ENCODE peak calls at places on chromosomes 1 and 21, in eight cellular contexts. K is upper lobe of right lung; A is prostate gland; J is MM.1S; C is tibial artery; B is NT2/D1; X is CD8-positive, alpha-beta memory T cell; Q is PC-3. W is an unnamed sample.

GRCh38 chr21:41843584-41843983 is 35.6 kb downstream of the PRDM15 start:
- DNase-seq in K (peak; percentile 28), J (no peak), X (no peak), B (no peak), C (no peak), A (no peak), Q (no peak), W (no peak)

GRCh38 chr1:191579019-191579418 is 579.2 kb upstream of the RGS18 start:
- DNase-seq in C (no peak), X (no peak), A (no peak), B (no peak), Q (no peak), K (no peak), J (no peak), W (no peak)

GRCh38 chr1:96651517-96651916 is 70.1 kb upstream of the PTBP2 start:
- DNase-seq in C (no peak), K (no peak), J (no peak), Q (no peak), B (peak; percentile 18), A (no peak), X (no peak), W (no peak)

GRCh38 chr1:169999357-169999756 is 75.1 kb downstream of the KIFAP3 start:
- DNase-seq in B (no peak), C (peak; percentile 23), Q (peak; percentile 84), J (no peak), A (no peak), X (no peak), K (no peak), W (no peak)

GRCh38 chr1:24199291-24199900 is 12.3 kb upstream of the IFNLR1 start:
- DNase-seq in C (peak; percentile 47), X (peak; percentile 76), J (peak; percentile 73), Q (peak; percentile 76), K (no peak), A (peak; percentile 51), B (peak; percentile 80), W (peak; percentile 68)

GRCh38 chr1:54542120-54542961 is 5.7 kb upstream of the ACOT11 start:
- DNase-seq in B (peak; percentile 88), Q (no peak), X (peak; percentile 43), J (peak; percentile 71), A (peak; percentile 83), K (peak; percentile 82), C (no peak), W (peak; percentile 76)

GRCh38 chr1:91015794-91016550 is 5.9 kb downstream of the ZNF644 start:
- DNase-seq in K (no peak), J (no peak), Q (peak; percentile 97), A (no peak), C (no peak), B (no peak), X (no peak), W (no peak)

GRCh38 chr1:2257245-2257627 is 29.1 kb downstream of the SKI start:
- DNase-seq in A (no peak), B (no peak), Q (no peak), K (no peak), X (no peak), C (no peak), J (no peak), W (no peak)

GRCh38 chr1:81681570-81681969 is 119.2 kb upstream of the ADGRL2 start:
- DNase-seq in B (no peak), Q (peak; percentile 87), J (peak; percentile 50), K (no peak), X (no peak), A (peak; percentile 10), C (no peak), W (peak; percentile 50)

GRCh38 chr1:65703853-65704252 is 88.8 kb upstream of the PDE4B start:
- DNase-seq in C (no peak), A (no peak), K (no peak), X (no peak), Q (no peak), J (no peak), B (no peak), W (no peak)

GRCh38 chr1:115077286-115077983 is 11.9 kb downstream of the TSPAN2 start:
- DNase-seq in J (no peak), X (no peak), C (no peak), B (no peak), A (no peak), K (no peak), Q (no peak), W (no peak)

GRCh38 chr21:44413566-44414290 is 41.6 kb upstream of the LRRC3 start:
- DNase-seq in J (no peak), K (peak; percentile 38), A (no peak), B (no peak), X (no peak), C (peak; percentile 18), Q (no peak), W (no peak)

GRCh38 chr1:55071477-55071876 is 32.1 kb downstream of the PCSK9 start:
- DNase-seq in J (no peak), B (peak; percentile 83), C (no peak), Q (peak; percentile 74), A (no peak), K (no peak), X (no peak), W (peak; percentile 33)

GRCh38 chr1:43548285-43549271 is 17.9 kb downstream of the PTPRF start:
- DNase-seq in X (no peak), J (no peak), C (no peak), Q (no peak), K (no peak), A (peak; percentile 44), B (no peak), W (peak; percentile 86)

GRCh38 chr1:57926025-57926552 is 502.2 kb upstream of the DAB1 start:
- DNase-seq in C (no peak), K (no peak), A (no peak), X (no peak), B (no peak), J (no peak), Q (no peak), W (no peak)

GRCh38 chr1:181104042-181104789 is 15.7 kb downstream of the IER5 start:
- DNase-seq in C (no peak), B (no peak), J (peak; percentile 49), K (no peak), X (peak; percentile 13), A (no peak), Q (no peak), W (no peak)

GRCh38 chr1:7218210-7218832 is 433.1 kb downstream of the CAMTA1 start:
- DNase-seq in K (no peak), J (peak; percentile 37), X (peak; percentile 3), B (peak; percentile 35), A (no peak), Q (peak; percentile 69), C (no peak), W (peak; percentile 44)

GRCh38 chr21:37450385-37451044 is 83.9 kb downstream of the DYRK1A start:
- DNase-seq in X (no peak), B (no peak), A (no peak), Q (peak; percentile 70), J (no peak), C (no peak), K (no peak), W (no peak)
- H3K4me3 ChIP-seq in X (no peak overlapping the region), B (no peak overlapping the region), A (no peak overlapping the region), Q (no peak overlapping the region), J (no peak overlapping the region), C (no peak overlapping the region), K (no peak overlapping the region), W (no peak overlapping the region)

DNA sequence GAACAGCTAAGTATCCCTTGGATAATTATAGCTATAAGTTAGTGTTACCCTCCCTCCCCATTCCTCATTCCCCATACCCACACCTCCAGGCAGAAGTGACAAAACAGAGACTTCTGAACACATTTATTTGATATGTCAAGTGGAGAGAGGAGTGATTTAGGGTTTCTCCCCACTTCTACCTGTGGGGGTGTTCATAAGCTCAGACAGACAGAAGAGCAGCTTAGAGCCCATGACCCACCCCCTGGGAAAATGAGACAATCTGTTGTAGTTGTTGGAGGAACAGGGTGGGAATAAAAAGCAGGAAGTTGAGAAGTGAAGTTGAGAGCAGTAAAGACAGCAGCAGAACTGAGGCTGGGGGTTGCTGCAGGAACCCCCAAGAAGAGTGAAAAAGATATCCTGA is 1.5 kb upstream of the LIX1L start:
- DNase-seq in A (no peak), K (no peak), C (no peak), J (no peak), X (no peak), Q (no peak), B (no peak), W (no peak)
- H3K4me1 ChIP-seq in A (peaks cover 2% of the 10 kb centered on the region), K (peaks cover 66% of the 10 kb centered on the region), C (peaks cover 75% of the 10 kb centered on the region), J (peaks cover 46% of the 10 kb centered on the region), X (peaks cover 69% of the 10 kb centered on the region), Q (peaks cover 60% of the 10 kb centered on the region), B (peaks cover 20% of the 10 kb centered on the region), W (peaks cover 66% of the 10 kb centered on the region)

GRCh38 chr1:226678701-226679100 is 60.4 kb downstream of the ITPKB start:
- DNase-seq in C (no peak), B (no peak), J (no peak), Q (no peak), A (no peak), K (no peak), X (peak; percentile 67), W (no peak)

GRCh38 chr1:226679853-226680516 is 59.1 kb downstream of the ITPKB start:
- DNase-seq in J (no peak), C (peak; percentile 88), A (peak; percentile 85), X (peak; percentile 80), Q (no peak), K (peak; percentile 92), B (peak; percentile 99), W (peak; percentile 83)

GRCh38 chr1:226680653-226681052 is 58.4 kb downstream of the ITPKB start:
- DNase-seq in A (no peak), X (no peak), B (no peak), K (no peak), Q (no peak), J (no peak), C (no peak), W (no peak)

GRCh38 chr1:226678251-226678650 is 60.8 kb downstream of the ITPKB start:
- DNase-seq in X (no peak), K (no peak), A (no peak), J (no peak), B (no peak), C (no peak), Q (no peak), W (no peak)

GRCh38 chr1:226679303-226679702 is 59.8 kb downstream of the ITPKB start:
- DNase-seq in Q (no peak), C (no peak), B (no peak), A (no peak), K (no peak), X (no peak), J (no peak), W (no peak)
- H3K4me3 ChIP-seq in Q (no peak overlapping the region), C (peak overlapping the region; percentile 54), B (no peak overlapping the region), A (no peak overlapping the region), K (no peak overlapping the region), X (peak overlapping the region; percentile 38), J (no peak overlapping the region), W (no peak overlapping the region)

GRCh38 chr1:107935396-107936064 is 29.4 kb downstream of the VAV3 start:
- DNase-seq in C (no peak), A (no peak), B (no peak), K (no peak), J (no peak), X (no peak), Q (peak; percentile 60), W (no peak)

GRCh38 chr1:107934573-107934972 is 30.4 kb downstream of the VAV3 start:
- DNase-seq in B (no peak), C (no peak), Q (no peak), A (no peak), J (peak; percentile 45), K (no peak), X (no peak), W (no peak)

GRCh38 chr1:107939256-107939655 is 25.7 kb downstream of the VAV3 start:
- DNase-seq in X (no peak), A (no peak), C (no peak), K (no peak), B (no peak), J (no peak), Q (no peak), W (no peak)

GRCh38 chr1:107933736-107934135 is 31.2 kb downstream of the VAV3 start:
- DNase-seq in X (no peak), Q (no peak), C (no peak), B (no peak), J (no peak), K (no peak), A (no peak), W (no peak)

GRCh38 chr1:107936498-107937481 is 28.2 kb downstream of the VAV3 start:
- DNase-seq in J (peak; percentile 66), K (no peak), X (no peak), A (peak; percentile 86), B (peak; percentile 71), Q (peak; percentile 99), C (peak; percentile 37), W (peak; percentile 13)
- H3K4me1 ChIP-seq in J (peaks cover 27% of the 10 kb centered on the region), K (peaks cover 24% of the 10 kb centered on the region), X (peaks cover 24% of the 10 kb centered on the region), A (no peaks in the 10 kb centered on the region), B (peaks cover 2% of the 10 kb centered on the region), Q (peaks cover 28% of the 10 kb centered on the region), C (peaks cover 7% of the 10 kb centered on the region), W (peaks cover 9% of the 10 kb centered on the region)